ENCODE peak calls at places on chromosomes 16 and 17, in nine cellular contexts. U is hepatocyte; A is activated CD4-positive, CD25-positive, alpha-beta regulatory T cell treated with anti-CD3 and anti-CD28 coated beads, Interleukin-2, amount 50 U/mL, for 72 hours; P is lung; E is activated gamma-delta T cell treated with Interleukin-2 at 50 U/mL for 16 hours; N is thoracic aorta; G is H7; D is endothelial cell; Q is NCI-H460. L is an unnamed sample.
A peak's percentile ranks its signal among the peaks of the same experiment; 100 is the strongest.

GRCh38 chr17:74380959-74381808 is 13.9 kb downstream of the GPR142 start:
- DNase-seq in G (no peak), N (no peak), Q (no peak), P (no peak), U (no peak), D (no peak), E (no peak), A (no peak), L (no peak)

GRCh38 chr17:16444258-16444886 is 29.0 kb downstream of the TRPV2 start:
- DNase-seq in D (no peak), P (no peak), Q (no peak), E (no peak), N (no peak), U (no peak), G (peak; percentile 71), A (no peak), L (no peak)

GRCh38 chr17:30812218-30813177 is 12.0 kb downstream of the CRLF3 start:
- DNase-seq in D (no peak), U (no peak), E (no peak), P (no peak), Q (no peak), A (no peak), N (no peak), G (no peak), L (no peak)

GRCh38 chr16:47574091-47575054 is 113.2 kb downstream of the PHKB start:
- DNase-seq in A (no peak), G (no peak), N (no peak), Q (no peak), P (no peak), U (no peak), D (no peak), E (no peak), L (no peak)

GRCh38 chr16:11632455-11632921 is 35.8 kb upstream of the SNN start:
- DNase-seq in P (no peak), U (peak; percentile 81), G (peak; percentile 35), Q (no peak), E (no peak), D (peak; percentile 11), N (no peak), A (no peak), L (no peak)

GRCh38 chr16:4694664-4695451 is 1.5 kb downstream of the NUDT16L1 start:
- DNase-seq in U (no peak), G (peak; percentile 83), N (no peak), D (no peak), P (no peak), Q (no peak), E (no peak), A (no peak), L (no peak)

GRCh38 chr16:66717112-66717675 is 20.7 kb upstream of the CMTM4 start:
- DNase-seq in P (no peak), D (peak; percentile 58), U (peak; percentile 54), N (no peak), E (no peak), Q (peak; percentile 38), G (peak; percentile 72), A (no peak), L (peak; percentile 29)

GRCh38 chr16:62050793-62051192 is 14.6 kb upstream of the CDH8 start:
- DNase-seq in G (no peak), P (no peak), N (no peak), E (no peak), Q (no peak), D (no peak), U (no peak), A (no peak), L (no peak)

GRCh38 chr16:69243479-69243878 is 56.5 kb downstream of the SNTB2 start:
- DNase-seq in N (no peak), P (no peak), Q (no peak), D (no peak), G (no peak), U (no peak), E (no peak), A (no peak), L (no peak)

GRCh38 chr17:74334393-74335039 is 8.5 kb downstream of the KIF19 start:
- DNase-seq in N (no peak), U (no peak), P (no peak), D (no peak), Q (no peak), E (no peak), G (no peak), A (no peak), L (no peak)

GRCh38 chr17:57412520-57413096 is 156.3 kb downstream of the MSI2 start:
- DNase-seq in D (no peak), A (no peak), E (no peak), P (no peak), U (no peak), Q (no peak), N (no peak), G (no peak), L (no peak)

GRCh38 chr17:35795007-35795870 is at the start of gene MMP28:
- DNase-seq in N (no peak), U (peak; percentile 57), P (peak; percentile 64), E (peak; percentile 24), D (no peak), A (peak; percentile 52), G (peak; percentile 91), Q (peak; percentile 33), L (no peak)

GRCh38 chr16:25265968-25266367 is 8.3 kb upstream of the ZKSCAN2 start:
- DNase-seq in A (no peak), Q (no peak), E (no peak), N (no peak), G (no peak), U (no peak), D (no peak), P (no peak), L (no peak)

GRCh38 chr16:57341441-57342303 is 16.9 kb upstream of the CCL22 start:
- DNase-seq in N (no peak), U (peak; percentile 74), D (no peak), P (peak; percentile 82), A (no peak), Q (no peak), G (no peak), E (no peak), L (no peak)

GRCh38 chr17:66715745-66716156 is 119.2 kb upstream of the CACNG5 start:
- DNase-seq in E (no peak), Q (peak; percentile 80), P (no peak), A (no peak), N (no peak), D (peak; percentile 26), G (peak; percentile 76), U (peak; percentile 84), L (peak; percentile 81)

GRCh38 chr16:85916141-85916890 is 17.4 kb downstream of the IRF8 start:
- DNase-seq in P (peak; percentile 89), E (no peak), A (no peak), Q (no peak), N (no peak), U (peak; percentile 78), D (no peak), G (no peak), L (no peak)

GRCh38 chr17:82465023-82465603 is 6.6 kb downstream of the NARF start:
- DNase-seq in P (no peak), U (no peak), N (no peak), E (no peak), Q (no peak), D (no peak), A (no peak), G (no peak), L (no peak)

GRCh38 chr17:73630957-73631595 is 13.2 kb downstream of the SDK2 start:
- DNase-seq in E (no peak), U (no peak), N (no peak), Q (no peak), D (no peak), G (no peak), P (no peak), A (no peak), L (no peak)

GRCh38 chr17:74924250-74924948 is at the start of gene OTOP2:
- DNase-seq in N (no peak), Q (no peak), D (no peak), G (peak; percentile 85), A (no peak), U (peak; percentile 16), E (no peak), P (peak; percentile 44), L (no peak)

GRCh38 chr17:44552361-44552760 is 4.9 kb upstream of the FZD2 start:
- DNase-seq in D (no peak), Q (no peak), N (no peak), U (peak; percentile 64), P (no peak), G (peak; percentile 5), E (no peak), A (no peak), L (no peak)

GRCh38 chr16:48936811-48937210 is 326.8 kb upstream of the N4BP1 start:
- DNase-seq in N (no peak), E (no peak), D (no peak), Q (no peak), P (no peak), U (no peak), G (no peak), A (no peak), L (no peak)

GRCh38 chr16:35743101-35743692 is 2283.8 kb downstream of the TP53TG3F start:
- DNase-seq in P (peak; percentile 17), U (no peak), G (no peak), Q (no peak), E (no peak), D (no peak), A (no peak), N (no peak), L (no peak)

GRCh38 chr17:14143678-14144077 is 74.4 kb downstream of the COX10 start:
- DNase-seq in P (no peak), Q (no peak), G (no peak), N (no peak), U (no peak), A (no peak), D (no peak), E (no peak), L (no peak)

L was measured in SK-N-DZ.